ENCODE peak calls at places on chromosomes 3 and 15, in seven cellular contexts. S, B, I, E, O, L and W are unnamed samples.

GRCh38 chr15:52649686-52650085 is 29.5 kb downstream of the ATOSA start:
- DNase-seq in S (no peak), L (no peak), E (no peak), O (no peak), I (no peak), B (no peak), W (peak; percentile 9)

GRCh38 chr15:42166225-42166940 is 9.9 kb upstream of the PLA2G4F start:
- DNase-seq in O (no peak), S (no peak), I (no peak), E (peak; percentile 27), L (no peak), B (no peak), W (no peak)

GRCh38 chr15:83610132-83610531 is 43.8 kb upstream of the ADAMTSL3 start:
- DNase-seq in S (no peak), L (no peak), E (no peak), I (no peak), O (no peak), B (no peak), W (no peak)

GRCh38 chr3:23611737-23612295 is 193.9 kb upstream of the UBE2E1 start:
- DNase-seq in O (peak; percentile 76), L (no peak), E (no peak), B (no peak), I (peak; percentile 68), S (peak; percentile 42), W (peak; percentile 91)

GRCh38 chr3:101512521-101513418 is at the start of gene SENP7:
- DNase-seq in L (peak; percentile 84), O (peak; percentile 87), I (peak; percentile 85), E (peak; percentile 87), S (peak; percentile 85), B (peak; percentile 92), W (peak; percentile 89)

GRCh38 chr3:9076985-9077384 is 113.7 kb upstream of the RAD18 start:
- DNase-seq in B (no peak), E (peak; percentile 26), L (no peak), S (no peak), I (no peak), O (no peak), W (no peak)

GRCh38 chr15:70528816-70529215 is 234.5 kb downstream of the UACA start:
- DNase-seq in B (no peak), I (no peak), L (no peak), O (no peak), E (no peak), S (no peak), W (no peak)

GRCh38 chr3:20422391-20422790 is 236.4 kb upstream of the SGO1 start:
- DNase-seq in I (no peak), O (no peak), E (no peak), S (no peak), L (no peak), B (no peak), W (no peak)

GRCh38 chr3:155504682-155505081 is 211.2 kb upstream of the STRIT1 start:
- DNase-seq in S (peak; percentile 15), I (no peak), L (no peak), B (no peak), E (no peak), O (no peak), W (no peak)

GRCh38 chr15:79495716-79496115 is 63.6 kb downstream of the MINAR1 start:
- DNase-seq in L (no peak), O (no peak), I (no peak), S (no peak), B (no peak), E (no peak), W (no peak)

GRCh38 chr3:146326875-146327543 is 76.1 kb upstream of the PLSCR4 start:
- DNase-seq in E (no peak), B (no peak), L (peak; percentile 29), S (no peak), I (no peak), O (peak; percentile 71), W (peak; percentile 65)

GRCh38 chr15:62153228-62153627 is 11.9 kb downstream of the C2CD4B start:
- DNase-seq in L (no peak), B (peak; percentile 65), E (no peak), I (no peak), O (no peak), S (no peak), W (peak; percentile 14)

GRCh38 chr3:188446791-188447190 is 292.8 kb downstream of the LPP start:
- DNase-seq in O (no peak), L (no peak), E (no peak), S (no peak), B (no peak), I (no peak), W (no peak)